ENCODE peak calls at places on chromosomes 6 and 20, in seven cellular contexts. I, Z, S, W, X, B and Q are unnamed samples.
A peak's percentile ranks its signal among the peaks of the same experiment; 100 is the strongest.

GRCh38 chr20:58633161-58634035 is 17.7 kb upstream of the STX16 start:
- DNase-seq in I (no peak), Z (no peak), S (peak; percentile 18), W (no peak), X (no peak), B (no peak), Q (no peak)

GRCh38 chr20:47244451-47244850 is 112.0 kb downstream of the ZMYND8 start:
- DNase-seq in I (no peak), Z (no peak), S (no peak), W (no peak), X (peak; percentile 78), B (no peak), Q (no peak)

GRCh38 chr6:38161754-38162492 is 342.4 kb downstream of the ZFAND3 start:
- DNase-seq in I (no peak), Z (no peak), S (no peak), W (no peak), X (no peak), B (no peak), Q (no peak)

GRCh38 chr6:4655196-4656025 is 120.8 kb upstream of the CDYL start:
- DNase-seq in I (no peak), Z (no peak), S (no peak), W (no peak), X (no peak), B (no peak), Q (no peak)

GRCh38 chr6:6694368-6694780 is 105.9 kb downstream of the LY86 start:
- DNase-seq in I (no peak), Z (no peak), S (no peak), W (no peak), X (no peak), B (no peak), Q (no peak)

GRCh38 chr6:38776515-38776914 is 61.4 kb downstream of the DNAH8 start:
- DNase-seq in I (no peak), Z (no peak), S (no peak), W (no peak), X (no peak), B (no peak), Q (no peak)

GRCh38 chr20:32444474-32445220 is 86.5 kb downstream of the ASXL1 start:
- DNase-seq in I (no peak), Z (no peak), S (no peak), W (no peak), X (no peak), B (no peak), Q (no peak)

GRCh38 chr6:30998785-30999184 is 11.5 kb upstream of the MUC22 start:
- DNase-seq in I (no peak), Z (no peak), S (no peak), W (no peak), X (no peak), B (no peak), Q (no peak)

GRCh38 chr6:42550277-42550676 is 13.6 kb upstream of the UBR2 start:
- DNase-seq in I (no peak), Z (no peak), S (no peak), W (no peak), X (no peak), B (no peak), Q (no peak)

GRCh38 chr6:154425034-154425433 is 68.4 kb upstream of the IPCEF1 start:
- DNase-seq in I (no peak), Z (no peak), S (no peak), W (no peak), X (no peak), B (no peak), Q (no peak)

GRCh38 chr20:11891081-11891826 is 26.4 kb upstream of the BTBD3 start:
- DNase-seq in I (no peak), Z (no peak), S (peak; percentile 81), W (peak; percentile 80), X (peak; percentile 69), B (peak; percentile 46), Q (peak; percentile 59)

GRCh38 chr6:7535498-7535897 is 6.0 kb upstream of the DSP start:
- DNase-seq in I (no peak), Z (no peak), S (no peak), W (no peak), X (no peak), B (no peak), Q (no peak)

GRCh38 chr20:53100476-53100911 is 128.3 kb downstream of the TSHZ2 start:
- DNase-seq in I (no peak), Z (no peak), S (no peak), W (no peak), X (no peak), B (no peak), Q (no peak)
- TF ChIP-seq POLR2A in I (no peak), Z (no peak), S (no peak), W (no peak), X (no peak), B (no peak), Q (no peak)

GRCh38 chr6:55696041-55696440 is 117.0 kb upstream of the HMGCLL1 start:
- DNase-seq in I (no peak), Z (no peak), S (no peak), W (no peak), X (no peak), B (no peak), Q (no peak)

GRCh38 chr6:55696501-55696900 is 117.5 kb upstream of the HMGCLL1 start:
- DNase-seq in I (no peak), Z (no peak), S (no peak), W (no peak), X (no peak), B (no peak), Q (no peak)

GRCh38 chr6:55694148-55694547 is 115.2 kb upstream of the HMGCLL1 start:
- DNase-seq in I (no peak), Z (no peak), S (no peak), W (no peak), X (no peak), B (no peak), Q (no peak)
- H3K4me3 ChIP-seq in I (no peak overlapping the region), Z (no peak overlapping the region), S (no peak overlapping the region), W (no peak overlapping the region), X (no peak overlapping the region), B (no peak overlapping the region), Q (no peak overlapping the region)

GRCh38 chr6:52361347-52361944 is 505 bp upstream of the PAQR8 start:
- DNase-seq in I (peak; percentile 45), Z (no peak), S (peak; percentile 80), W (no peak), X (no peak), B (peak; percentile 34), Q (peak; percentile 36)

GRCh38 chr6:52363222-52363867 is 1.4 kb downstream of the PAQR8 start:
- DNase-seq in I (no peak), Z (no peak), S (no peak), W (peak; percentile 75), X (peak; percentile 55), B (peak; percentile 35), Q (no peak)

GRCh38 chr6:52360601-52361346 is 1.2 kb upstream of the PAQR8 start:
- DNase-seq in I (no peak), Z (no peak), S (no peak), W (no peak), X (no peak), B (no peak), Q (no peak)

GRCh38 chr6:52361945-52362442 is at the start of gene PAQR8:
- DNase-seq in I (peak; percentile 29), Z (peak; percentile 8), S (peak; percentile 96), W (no peak), X (peak; percentile 67), B (peak; percentile 80), Q (peak; percentile 82)

GRCh38 chr6:52362443-52363221 is 681 bp downstream of the PAQR8 start:
- DNase-seq in I (no peak), Z (no peak), S (peak; percentile 91), W (no peak), X (peak; percentile 46), B (peak; percentile 55), Q (peak; percentile 47)
- TF ChIP-seq CTCF in I (no peak), Z (no peak), S (peak; percentile 4), W (peak; percentile 49), X (no peak), B (no peak), Q (no peak)

DNA sequence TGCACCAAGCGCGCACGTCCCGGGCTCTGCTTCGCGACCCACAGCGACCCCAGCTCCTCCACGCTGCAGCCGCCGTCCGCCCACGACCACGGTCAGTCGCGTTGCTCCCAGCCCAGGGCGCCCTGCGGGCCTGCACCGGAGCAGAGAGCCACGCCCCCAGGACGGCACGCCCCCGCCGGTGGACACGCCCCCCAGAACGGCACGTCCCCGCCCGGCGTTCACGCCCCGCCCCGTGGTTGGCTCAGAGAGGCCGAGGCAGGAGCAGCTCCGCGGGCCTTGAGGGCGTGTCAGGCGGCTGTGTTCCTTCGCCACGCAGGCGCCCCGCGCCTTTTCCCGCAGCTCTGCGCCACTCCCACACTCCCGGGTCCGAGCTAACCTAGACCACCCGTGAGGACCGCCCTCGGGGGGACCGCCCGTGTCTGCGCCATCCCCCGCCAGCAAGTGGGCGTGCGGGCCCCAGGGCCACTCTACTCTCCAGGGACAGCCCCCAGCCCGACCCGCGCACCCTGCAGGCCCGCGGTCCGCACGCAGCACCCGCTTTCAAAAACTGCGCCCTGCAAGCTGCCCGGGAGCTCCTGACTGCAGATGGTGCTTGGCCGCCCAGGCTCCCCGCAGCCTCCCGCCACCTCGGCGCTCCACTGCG is at the start of gene RNASET2:
- DNase-seq in I (peak; percentile 97), Z (peak; percentile 81), S (peak; percentile 100), W (peak; percentile 88), X (peak; percentile 99), B (peak; percentile 97), Q (peak; percentile 98)
- TF ChIP-seq POLR2A in I (no peak), Z (no peak), S (peak; percentile 61), W (no peak), X (peak; percentile 85), B (peak; percentile 56), Q (peak; percentile 79)